ENCODE peak calls at places on chromosome 1, in four cellular contexts. One of them, this sample, is unnamed.

GRCh38 chr1:10693497-10694273 is 102.8 kb downstream of the CASZ1 start:
- DNase-seq in SJSA1: no peak
- DNase-seq in tibial artery: no peak
- DNase-seq in activated T-cell treated with anti-CD3 and anti-CD28 coated beads for 24 hours: no peak
- DNase-seq in this sample: no peak

GRCh38 chr1:28416509-28417194 is 47.1 kb downstream of the PHACTR4 start:
- DNase-seq in SJSA1: no peak
- DNase-seq in tibial artery: no peak
- DNase-seq in activated T-cell treated with anti-CD3 and anti-CD28 coated beads for 24 hours: no peak
- DNase-seq in this sample: no peak

GRCh38 chr1:89942825-89943658 is 51.9 kb upstream of the ZNF326 start:
- DNase-seq in SJSA1: no peak
- DNase-seq in tibial artery: no peak
- DNase-seq in activated T-cell treated with anti-CD3 and anti-CD28 coated beads for 24 hours: no peak
- DNase-seq in this sample: no peak

GRCh38 chr1:53573931-53574330 is 114.7 kb downstream of the DMRTB1 start:
- DNase-seq in SJSA1: no peak
- DNase-seq in tibial artery: peak
- DNase-seq in activated T-cell treated with anti-CD3 and anti-CD28 coated beads for 24 hours: no peak
- DNase-seq in this sample: no peak

GRCh38 chr1:218939095-218939494 is 234.6 kb upstream of the LYPLAL1 start:
- DNase-seq in SJSA1: no peak
- DNase-seq in tibial artery: no peak
- DNase-seq in activated T-cell treated with anti-CD3 and anti-CD28 coated beads for 24 hours: no peak
- DNase-seq in this sample: no peak

GRCh38 chr1:29298175-29298720 is 61.9 kb downstream of the PTPRU start:
- DNase-seq in SJSA1: no peak
- DNase-seq in tibial artery: peak
- DNase-seq in activated T-cell treated with anti-CD3 and anti-CD28 coated beads for 24 hours: no peak
- DNase-seq in this sample: no peak

GRCh38 chr1:193311226-193311948 is 125.0 kb upstream of the B3GALT2 start:
- DNase-seq in SJSA1: no peak
- DNase-seq in tibial artery: no peak
- DNase-seq in activated T-cell treated with anti-CD3 and anti-CD28 coated beads for 24 hours: no peak
- DNase-seq in this sample: no peak

GRCh38 chr1:40794915-40795715 is 11.5 kb downstream of the KCNQ4 start:
- DNase-seq in SJSA1: no peak
- DNase-seq in tibial artery: no peak
- DNase-seq in activated T-cell treated with anti-CD3 and anti-CD28 coated beads for 24 hours: no peak
- DNase-seq in this sample: no peak

GRCh38 chr1:56098956-56099355 is 480.4 kb downstream of the PLPP3 start:
- DNase-seq in SJSA1: no peak
- DNase-seq in tibial artery: no peak
- DNase-seq in activated T-cell treated with anti-CD3 and anti-CD28 coated beads for 24 hours: no peak
- DNase-seq in this sample: peak

GRCh38 chr1:81165963-81166362 is 634.8 kb upstream of the ADGRL2 start:
- DNase-seq in SJSA1: no peak
- DNase-seq in tibial artery: no peak
- DNase-seq in activated T-cell treated with anti-CD3 and anti-CD28 coated beads for 24 hours: no peak
- DNase-seq in this sample: no peak

GRCh38 chr1:44531785-44532566 is 126.9 kb downstream of the RNF220 start:
- DNase-seq in SJSA1: no peak
- DNase-seq in tibial artery: no peak
- DNase-seq in activated T-cell treated with anti-CD3 and anti-CD28 coated beads for 24 hours: no peak
- DNase-seq in this sample: no peak

GRCh38 chr1:86381223-86381622 is 14.9 kb downstream of the ODF2L start:
- DNase-seq in SJSA1: no peak
- DNase-seq in tibial artery: no peak
- DNase-seq in activated T-cell treated with anti-CD3 and anti-CD28 coated beads for 24 hours: no peak
- DNase-seq in this sample: no peak

This sample was measured in stromal cell of bone marrow.